ENCODE peak calls at places on chromosomes 11 and 22, in six cellular contexts. E is cardiac muscle cell, A is tibial nerve, V is AG04450, P is nephron progenitor cell, K is astrocyte. C is an unnamed sample.

GRCh38 chr11:65277878-65278277 is 16.1 kb downstream of the POLA2 start:
- DNase-seq in E (no peak), A (no peak), V (no peak), P (no peak), K (no peak), C (no peak)

GRCh38 chr11:19995131-19995530 is 165.1 kb downstream of the DBX1 start:
- DNase-seq in E (no peak), A (no peak), V (peak), P (no peak), K (peak), C (no peak)

GRCh38 chr11:63841554-63841953 is 2.6 kb downstream of the MARK2 start:
- DNase-seq in E (no peak), A (no peak), V (no peak), P (no peak), K (peak), C (no peak)

GRCh38 chr11:75532200-75532972 is 6.6 kb upstream of the GDPD5 start:
- DNase-seq in E (peak), A (peak), V (no peak), P (peak), K (no peak), C (peak)

GRCh38 chr22:41487037-41487963 is 18.4 kb downstream of the ACO2 start:
- DNase-seq in E (no peak), A (no peak), V (peak), P (no peak), K (no peak), C (no peak)

GRCh38 chr22:37777122-37777687 is 30.5 kb upstream of the GCAT start:
- DNase-seq in E (no peak), A (peak), V (peak), P (peak), K (peak), C (no peak)

GRCh38 chr22:26416670-26417270 is 12.3 kb upstream of the ASPHD2 start:
- DNase-seq in E (peak), A (peak), V (peak), P (no peak), K (peak), C (no peak)

GRCh38 chr22:41966607-41967240 is 2.5 kb upstream of the SEPTIN3 start:
- DNase-seq in E (peak), A (peak), V (peak), P (no peak), K (peak), C (no peak)

GRCh38 chr11:81840375-81840774 is 893.3 kb downstream of the FAM181B start:
- DNase-seq in E (no peak), A (no peak), V (no peak), P (no peak), K (no peak), C (no peak)

GRCh38 chr11:41878158-41878557 is 418.7 kb upstream of the LRRC4C start:
- DNase-seq in E (no peak), A (no peak), V (no peak), P (no peak), K (peak), C (no peak)

GRCh38 chr22:37157516-37158289 is 8.0 kb upstream of the IL2RB start:
- DNase-seq in E (no peak), A (no peak), V (no peak), P (no peak), K (peak), C (no peak)

GRCh38 chr22:24516301-24516737 is 21.2 kb downstream of the UPB1 start:
- DNase-seq in E (no peak), A (peak), V (peak), P (no peak), K (peak), C (no peak)

GRCh38 chr22:44567846-44568493 is 69.9 kb upstream of the RTL6 start:
- DNase-seq in E (peak), A (no peak), V (no peak), P (peak), K (no peak), C (no peak)

GRCh38 chr11:872799-873198 is 30.1 kb downstream of the TSPAN4 start:
- DNase-seq in E (no peak), A (no peak), V (no peak), P (no peak), K (no peak), C (no peak)

GRCh38 chr22:19802881-19803735 is 42.5 kb downstream of the TBX1 start:
- DNase-seq in E (no peak), A (no peak), V (no peak), P (no peak), K (no peak), C (no peak)

GRCh38 chr11:128628686-128629085 is 41.3 kb upstream of the ETS1 start:
- DNase-seq in E (no peak), A (no peak), V (no peak), P (no peak), K (no peak), C (no peak)

DNA sequence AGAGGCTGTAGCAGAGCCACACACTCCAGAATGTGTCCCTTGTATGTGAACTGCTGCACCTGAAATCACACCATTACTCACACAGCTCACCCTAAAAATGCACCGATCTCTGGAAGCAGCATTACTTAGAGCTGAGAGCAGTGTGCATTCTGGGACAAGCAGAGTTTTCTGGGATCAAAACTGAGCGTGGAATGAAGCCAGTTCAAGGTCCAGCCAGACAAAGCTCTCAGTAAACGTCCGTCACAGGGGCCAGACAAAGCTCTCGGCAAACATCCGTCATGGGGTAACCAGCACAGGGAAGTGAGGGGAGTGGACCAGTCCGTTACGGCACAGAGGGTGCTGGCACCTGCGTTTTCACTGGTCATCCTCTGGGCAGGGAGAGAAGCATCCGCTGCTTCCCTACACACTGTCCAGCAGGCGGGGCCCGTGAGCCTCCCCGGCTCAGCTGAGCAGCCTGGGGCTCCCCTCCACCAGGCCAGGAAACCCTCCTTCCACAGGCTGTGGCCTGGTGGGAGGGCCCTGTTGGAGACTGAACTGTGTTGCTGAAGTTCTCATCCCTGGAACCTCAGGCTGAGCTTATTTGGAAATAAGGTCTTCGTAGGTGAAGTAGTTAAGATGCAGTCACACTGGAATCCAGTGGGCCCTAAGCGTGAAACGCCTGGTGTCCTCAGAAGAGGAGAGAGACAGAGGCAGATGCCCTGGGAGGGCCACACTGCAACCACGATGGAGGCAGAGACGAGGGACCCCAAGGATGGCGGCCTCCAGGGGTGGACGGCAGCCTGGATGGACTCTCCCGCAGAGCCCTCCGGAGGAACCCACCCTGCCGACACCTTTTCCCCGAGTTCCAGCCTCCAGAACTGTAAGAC is 883.9 kb downstream of the BRD1 start:
- DNase-seq in E (peak), A (no peak), V (no peak), P (peak), K (no peak), C (peak)
- TF ChIP-seq CTCF in E (no peak), A (peak), V (no peak), P (peak), K (peak), C (peak)

DNA sequence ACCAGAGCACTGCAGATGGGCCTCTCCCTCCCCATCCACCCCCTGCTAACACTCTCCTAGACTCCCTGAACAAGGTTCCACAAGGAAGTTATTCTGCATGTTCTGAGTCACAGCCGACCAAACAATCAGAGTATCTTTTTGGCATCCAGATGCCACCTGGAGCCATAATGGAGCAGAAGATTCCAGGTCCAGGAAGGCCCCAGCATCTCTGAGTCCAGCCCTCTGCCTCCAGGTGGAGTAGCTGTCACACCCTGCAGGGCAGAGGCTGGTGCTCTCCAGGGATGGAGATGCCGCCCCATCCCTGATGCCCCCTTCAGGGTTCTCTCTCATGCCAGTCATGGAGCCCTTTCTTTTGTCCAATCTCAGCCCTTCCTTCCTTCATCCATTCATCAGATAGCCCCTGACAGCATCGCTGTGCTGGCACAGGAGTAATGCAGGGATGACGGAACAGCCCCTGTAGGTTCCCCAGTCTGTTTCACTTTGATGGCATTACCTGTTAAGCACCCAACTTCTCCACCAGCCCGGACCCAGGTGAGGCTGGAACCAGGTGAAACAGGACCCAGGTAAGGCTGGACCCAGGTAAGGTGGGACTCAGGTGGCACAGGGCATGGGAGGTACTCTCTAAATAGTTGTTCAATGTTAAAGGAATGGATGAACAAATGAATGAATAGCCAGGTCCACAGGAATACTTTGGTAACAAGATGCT is 20.1 kb upstream of the TSKU start:
- DNase-seq in E (no peak), A (no peak), V (no peak), P (no peak), K (no peak), C (no peak)
- TF ChIP-seq CTCF in E (no peak), A (no peak), V (no peak), P (no peak), K (no peak), C (no peak)

GRCh38 chr11:31915867-31916266 is 104.7 kb upstream of the PAX6 start:
- DNase-seq in E (no peak), A (no peak), V (no peak), P (no peak), K (no peak), C (no peak)
- TF ChIP-seq CTCF in E (no peak), A (no peak), V (no peak), P (no peak), K (no peak), C (no peak)

GRCh38 chr11:40125054-40125453 is 1334.4 kb downstream of the LRRC4C start:
- DNase-seq in E (no peak), A (no peak), V (no peak), P (no peak), K (peak), C (no peak)
- TF ChIP-seq CTCF in E (no peak), A (no peak), V (no peak), P (peak), K (no peak), C (peak)

GRCh38 chr11:2150206-2150847 is 10.7 kb downstream of the INS start:
- DNase-seq in E (peak), A (peak), V (peak), P (no peak), K (peak), C (no peak)
- TF ChIP-seq CTCF in E (peak), A (no peak), V (peak), P (peak), K (peak), C (peak)

GRCh38 chr11:117316197-117316961 is at the start of gene BACE1:
- DNase-seq in E (peak), A (peak), V (peak), P (no peak), K (peak), C (peak)
- TF ChIP-seq CTCF in E (peak), A (no peak), V (peak), P (no peak), K (no peak), C (peak)

DNA sequence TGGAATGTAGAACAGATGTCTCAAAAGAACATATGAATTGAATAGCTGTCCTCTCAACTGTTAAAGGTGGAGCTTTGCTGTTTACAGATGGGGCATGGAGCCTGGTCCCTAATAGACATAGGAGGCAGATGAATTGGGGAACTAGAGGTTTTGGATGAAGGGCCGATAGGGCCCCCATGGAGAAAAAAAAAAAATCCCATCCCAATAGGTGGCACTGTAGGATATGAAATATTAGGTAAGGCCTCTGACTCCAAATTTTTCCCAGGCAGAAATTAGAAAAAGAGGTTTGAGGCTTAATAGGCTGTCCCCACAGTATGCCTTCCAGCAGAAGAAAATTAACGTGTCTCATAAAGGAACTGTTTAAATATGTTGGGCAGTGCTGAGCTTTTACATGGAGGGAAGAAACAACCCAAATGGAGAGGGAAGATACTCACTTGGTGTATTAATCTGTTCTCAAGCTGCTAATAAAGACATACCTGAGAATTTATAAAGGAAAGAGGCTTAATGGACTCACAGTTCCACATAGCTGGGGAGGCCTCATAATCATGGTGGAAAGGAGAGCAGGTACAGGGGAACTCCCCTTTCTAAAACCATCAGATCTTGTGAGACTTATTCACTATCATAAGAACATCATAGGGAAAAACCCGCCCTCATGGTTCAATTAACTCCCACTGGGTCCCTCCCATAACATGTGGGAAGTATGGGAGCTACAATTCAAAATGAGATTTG is 30.1 kb upstream of the TMEM45B start:
- DNase-seq in E (no peak), A (no peak), V (no peak), P (no peak), K (no peak), C (no peak)
- TF ChIP-seq CTCF in E (peak), A (no peak), V (peak), P (no peak), K (peak), C (peak)

GRCh38 chr22:50531546-50532352 is 1.9 kb upstream of the TYMP start:
- DNase-seq in E (peak), A (peak), V (no peak), P (peak), K (peak), C (no peak)
- TF ChIP-seq CTCF in E (no peak), A (no peak), V (no peak), P (no peak), K (no peak), C (no peak)

DNA sequence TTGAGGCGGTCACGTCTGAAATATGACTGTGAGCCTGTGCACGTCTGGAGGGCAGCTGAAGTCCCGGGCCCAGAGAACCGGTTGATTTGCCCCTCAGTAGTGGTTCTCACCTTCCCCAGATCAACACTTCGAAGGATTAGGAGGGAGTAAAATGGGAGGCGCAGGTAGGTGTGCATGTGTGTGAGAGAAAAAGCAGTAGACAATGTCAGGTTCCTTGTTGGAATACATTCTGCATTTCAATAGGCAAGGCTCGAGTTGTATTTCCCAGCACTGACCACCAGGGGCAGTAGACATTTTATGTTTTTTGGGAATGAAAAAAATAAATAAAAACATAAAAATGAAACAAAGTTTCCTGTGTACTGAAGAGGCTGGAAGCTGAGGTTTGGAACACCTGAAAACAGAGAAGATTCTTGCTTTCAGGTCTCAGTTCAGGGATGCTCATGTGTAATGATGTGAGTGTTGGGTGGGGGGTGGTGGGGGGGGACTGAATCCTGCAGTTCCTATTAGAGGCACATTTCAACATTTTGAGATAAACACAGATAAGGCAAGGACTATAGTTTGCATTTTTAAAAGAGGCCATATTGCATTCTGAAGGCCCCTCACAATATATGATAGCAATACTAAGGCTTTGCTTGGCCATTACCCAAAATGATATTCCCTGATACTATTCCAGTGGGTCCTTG is 333.9 kb downstream of the CADM1 start:
- DNase-seq in E (peak), A (peak), V (no peak), P (peak), K (no peak), C (peak)
- TF ChIP-seq CTCF in E (peak), A (peak), V (peak), P (peak), K (peak), C (peak)

GRCh38 chr11:74020537-74020936 is 11.7 kb upstream of the UCP3 start:
- DNase-seq in E (no peak), A (no peak), V (no peak), P (no peak), K (no peak), C (no peak)
- TF ChIP-seq CTCF in E (no peak), A (no peak), V (no peak), P (no peak), K (no peak), C (no peak)